ENCODE peak calls at places on chromosomes 12 and 14, in ten cellular contexts. A is KBM-7; U is stimulated activated CD8-positive, alpha-beta memory T cell treated with anti-CD3 and anti-CD28 coated beads, Interleukin-7, amount 100 ng/mL, for 24 hours; I is activated T-helper 1 cell treated with Interleukin-2 at 50 U/mL for 16 hours; T is A549; N is brain microvascular endothelial cell; H is activated CD4-positive, alpha-beta T cell treated with anti-CD3 and anti-CD28 coated beads for 48 hours; R is OCI-M1; Q is AG10803; W is B cell. S is an unnamed sample.

GRCh38 chr14:52391866-52392600 is 77.9 kb downstream of the PTGER2 start:
- DNase-seq in A (no peak), U (no peak), I (no peak), T (no peak), N (peak; percentile 9), H (no peak), R (no peak), Q (peak; percentile 84), W (no peak), S (no peak)

GRCh38 chr12:91344408-91344807 is 161.8 kb upstream of the DCN start:
- DNase-seq in A (no peak), U (no peak), I (no peak), T (no peak), N (no peak), H (no peak), R (no peak), Q (no peak), W (no peak), S (no peak)

GRCh38 chr14:98203421-98203820 is 1068.6 kb downstream of the BCL11B start:
- DNase-seq in A (no peak), U (no peak), I (no peak), T (no peak), N (no peak), H (no peak), R (no peak), Q (no peak), W (no peak), S (no peak)

GRCh38 chr12:15044461-15044860 is 71.6 kb downstream of the PDE6H start:
- DNase-seq in A (no peak), U (no peak), I (no peak), T (no peak), N (peak; percentile 22), H (no peak), R (no peak), Q (peak; percentile 45), W (no peak), S (no peak)

GRCh38 chr12:43786899-43787693 is 19.0 kb downstream of the TWF1 start:
- DNase-seq in A (no peak), U (no peak), I (no peak), T (no peak), N (no peak), H (no peak), R (no peak), Q (peak; percentile 20), W (no peak), S (peak; percentile 44)

GRCh38 chr12:94192506-94192905 is 44.1 kb downstream of the PLXNC1 start:
- DNase-seq in A (no peak), U (no peak), I (no peak), T (no peak), N (no peak), H (no peak), R (no peak), Q (no peak), W (no peak), S (no peak)

GRCh38 chr12:54935235-54935951 is 49.2 kb downstream of the TESPA1 start:
- DNase-seq in A (peak; percentile 41), U (no peak), I (no peak), T (peak; percentile 86), N (peak; percentile 86), H (peak; percentile 54), R (peak; percentile 77), Q (peak; percentile 70), W (no peak), S (peak; percentile 16)

GRCh38 chr12:68113644-68114043 is 45.9 kb downstream of the IFNG start:
- DNase-seq in A (peak; percentile 11), U (peak; percentile 12), I (peak; percentile 4), T (no peak), N (no peak), H (peak; percentile 70), R (peak; percentile 30), Q (no peak), W (no peak), S (no peak)

GRCh38 chr12:1593232-1594044 is 943 bp downstream of the FBXL14 start:
- DNase-seq in A (peak; percentile 53), U (peak; percentile 17), I (peak; percentile 42), T (no peak), N (no peak), H (peak; percentile 66), R (peak; percentile 67), Q (no peak), W (peak; percentile 65), S (peak; percentile 65)

GRCh38 chr14:55237999-55238680 is 33.1 kb upstream of the FBXO34 start:
- DNase-seq in A (peak; percentile 62), U (no peak), I (no peak), T (no peak), N (no peak), H (no peak), R (peak; percentile 41), Q (no peak), W (no peak), S (peak; percentile 73)

GRCh38 chr12:102421801-102422583 is 58.4 kb downstream of the IGF1 start:
- DNase-seq in A (no peak), U (no peak), I (no peak), T (no peak), N (no peak), H (no peak), R (peak; percentile 52), Q (no peak), W (no peak), S (no peak)

GRCh38 chr14:31109257-31109656 is 83.1 kb upstream of the STRN3 start:
- DNase-seq in A (no peak), U (no peak), I (no peak), T (no peak), N (no peak), H (no peak), R (no peak), Q (no peak), W (no peak), S (no peak)

GRCh38 chr12:120538281-120539156 is 4.4 kb downstream of the RNF10 start:
- DNase-seq in A (peak; percentile 38), U (no peak), I (no peak), T (no peak), N (peak; percentile 38), H (no peak), R (no peak), Q (peak; percentile 62), W (no peak), S (peak; percentile 68)

GRCh38 chr12:14910090-14910915 is 24.6 kb upstream of the MGP start:
- DNase-seq in A (no peak), U (no peak), I (no peak), T (no peak), N (no peak), H (peak; percentile 66), R (no peak), Q (no peak), W (no peak), S (peak; percentile 12)

GRCh38 chr14:101716077-101716950 is 45.2 kb upstream of the PPP2R5C start:
- DNase-seq in A (no peak), U (no peak), I (no peak), T (no peak), N (no peak), H (no peak), R (no peak), Q (no peak), W (no peak), S (no peak)

GRCh38 chr12:48985475-48985897 is 7.4 kb downstream of the WNT1 start:
- DNase-seq in A (no peak), U (no peak), I (no peak), T (no peak), N (no peak), H (no peak), R (no peak), Q (no peak), W (no peak), S (no peak)

GRCh38 chr12:124026755-124027745 is 54.0 kb downstream of the ZNF664 start:
- DNase-seq in A (peak; percentile 71), U (no peak), I (no peak), T (no peak), N (peak; percentile 52), H (no peak), R (peak; percentile 70), Q (peak; percentile 42), W (no peak), S (peak; percentile 48)

S was measured in PC-9.